ENCODE peak calls at places on chromosomes 6 and 20, in ten cellular contexts. W, C, Q, R, X, L, S, F, U and K are unnamed samples.

GRCh38 chr6:26533532-26533931 is 4.6 kb upstream of the HMGN4 start:
- DNase-seq in X (no peak), S (no peak), F (no peak), R (no peak), C (no peak), L (no peak), W (no peak), U (no peak), Q (no peak), K (no peak)

GRCh38 chr6:127207591-127208120 is 59.0 kb upstream of the RNF146 start:
- DNase-seq in U (no peak), W (no peak), Q (no peak), X (no peak), L (no peak), S (no peak), C (no peak), R (no peak), F (peak), K (peak)

GRCh38 chr6:129936329-129937165 is 75.4 kb upstream of the TMEM244 start:
- DNase-seq in C (no peak), S (peak), F (peak), X (no peak), U (no peak), W (peak), L (peak), Q (peak), R (peak), K (peak)

GRCh38 chr6:3796396-3796795 is 44.9 kb upstream of the PXDC1 start:
- DNase-seq in L (no peak), X (no peak), S (no peak), U (no peak), R (no peak), F (no peak), W (no peak), C (no peak), Q (no peak), K (no peak)

GRCh38 chr6:129507059-129507807 is 202.7 kb downstream of the ARHGAP18 start:
- DNase-seq in X (no peak), C (no peak), F (no peak), W (no peak), S (no peak), L (no peak), R (no peak), Q (no peak), U (no peak), K (no peak)

GRCh38 chr6:148179786-148180185 is 162.9 kb upstream of the SASH1 start:
- DNase-seq in C (peak), U (no peak), X (no peak), L (no peak), F (peak), W (no peak), Q (peak), S (no peak), R (no peak), K (peak)

GRCh38 chr20:59152559-59153354 is 10.9 kb upstream of the ZNF831 start:
- DNase-seq in W (no peak), U (no peak), X (no peak), S (no peak), L (no peak), C (no peak), R (no peak), F (no peak), Q (no peak), K (no peak)

GRCh38 chr20:36796117-36796516 is 22.6 kb upstream of the DSN1 start:
- DNase-seq in L (no peak), X (no peak), C (no peak), Q (no peak), R (no peak), F (no peak), S (no peak), W (no peak), U (no peak), K (no peak)

GRCh38 chr6:142885182-142885867 is 59.7 kb downstream of the HIVEP2 start:
- DNase-seq in C (peak), F (peak), R (peak), L (no peak), X (peak), U (peak), Q (no peak), W (peak), S (peak), K (peak)